ENCODE peak calls at places on chromosome 6, in ten cellular contexts. X is stimulated activated CD4-positive, alpha-beta T cell treated with anti-CD3 and anti-CD28 coated beads, Interleukin-4, amount 100 ng/mL, for 24 hours; Q is hepatic stellate cell; Y is CD8-positive, alpha-beta T cell; N is NCI-H460; A is non-pigmented ciliary epithelial cell; O is mucosa of descending colon; T is substantia nigra; B is cardiac fibroblast; J is T-helper 1 cell. L is an unnamed sample.

GRCh38 chr6:44512868-44513641 is 125.5 kb downstream of the CDC5L start:
- DNase-seq in B (peak; percentile 43), X (no peak), Q (no peak), Y (no peak), T (peak; percentile 29), O (no peak), J (no peak), A (no peak), N (no peak), L (no peak)

GRCh38 chr6:48670546-48670945 is 559.5 kb upstream of the PTCHD4 start:
- DNase-seq in Y (no peak), J (no peak), Q (no peak), N (no peak), T (no peak), A (no peak), O (no peak), B (no peak), X (no peak), L (no peak)

GRCh38 chr6:2945069-2945452 is 26.3 kb downstream of the SERPINB6 start:
- DNase-seq in B (no peak), X (no peak), N (no peak), T (no peak), A (no peak), O (no peak), J (no peak), Y (no peak), Q (no peak), L (no peak)

GRCh38 chr6:44915111-44915510 is 413.0 kb upstream of the RUNX2 start:
- DNase-seq in T (no peak), Y (no peak), O (no peak), B (no peak), N (no peak), Q (no peak), J (no peak), A (no peak), X (no peak), L (no peak)

GRCh38 chr6:56671651-56672461 is 29.2 kb upstream of the DST start:
- DNase-seq in N (no peak), Y (no peak), T (peak; percentile 73), Q (no peak), O (peak; percentile 55), B (no peak), A (no peak), X (no peak), J (no peak), L (peak; percentile 38)

GRCh38 chr6:152085533-152085932 is 278.1 kb downstream of the ESR1 start:
- DNase-seq in J (no peak), O (no peak), T (no peak), A (no peak), X (no peak), Q (no peak), Y (no peak), N (no peak), B (peak; percentile 31), L (no peak)

GRCh38 chr6:169714178-169714577 is 10.1 kb downstream of the PHF10 start:
- DNase-seq in Y (no peak), B (no peak), A (no peak), N (no peak), O (no peak), X (no peak), J (no peak), T (no peak), Q (no peak), L (no peak)

GRCh38 chr6:3628143-3628840 is 123.2 kb downstream of the PXDC1 start:
- DNase-seq in Y (no peak), X (no peak), Q (no peak), B (no peak), T (no peak), J (no peak), N (no peak), O (no peak), A (no peak), L (no peak)

GRCh38 chr6:30097902-30098606 is 14.8 kb downstream of the TRIM31 start:
- DNase-seq in J (no peak), Y (no peak), X (no peak), T (no peak), O (peak; percentile 82), B (no peak), A (no peak), Q (no peak), N (no peak), L (peak; percentile 60)

GRCh38 chr6:166169549-166170421 is 2.1 kb upstream of the TBXT start:
- DNase-seq in B (no peak), O (no peak), N (no peak), T (no peak), Y (no peak), X (no peak), J (no peak), A (no peak), Q (no peak), L (no peak)

GRCh38 chr6:124885171-124885570 is 77.1 kb upstream of the RNF217 start:
- DNase-seq in O (no peak), X (no peak), J (no peak), Q (no peak), Y (no peak), B (peak; percentile 11), T (no peak), A (no peak), N (no peak), L (no peak)

GRCh38 chr6:31035862-31036497 is 25.7 kb downstream of the MUC22 start:
- DNase-seq in J (no peak), Y (no peak), Q (no peak), O (no peak), X (no peak), A (no peak), B (peak; percentile 19), T (no peak), N (no peak), L (no peak)

GRCh38 chr6:326896-327537 is 34.7 kb downstream of the DUSP22 start:
- DNase-seq in J (no peak), B (no peak), Q (no peak), T (no peak), Y (no peak), N (no peak), X (no peak), A (no peak), O (no peak), L (no peak)